ENCODE peak calls at places on chromosomes 5 and 9, in ten cellular contexts. K, B, Y, H, N, U, F, Z, C and I are unnamed samples.

GRCh38 chr9:135075234-135076142 is 12.0 kb upstream of the OLFM1 start:
- DNase-seq in K (no peak), B (peak), Y (peak), H (peak), N (no peak), U (peak), F (no peak), Z (peak), C (peak), I (peak)

GRCh38 chr9:96136992-96137665 is 164.8 kb downstream of the HSD17B3 start:
- DNase-seq in K (no peak), B (no peak), Y (peak), H (peak), N (no peak), U (peak), F (peak), Z (no peak), C (peak), I (peak)

GRCh38 chr5:145941677-145942130 is 5.3 kb downstream of the SH3RF2 start:
- DNase-seq in K (no peak), B (no peak), Y (no peak), H (no peak), N (no peak), U (no peak), F (no peak), Z (no peak), C (no peak), I (no peak)

GRCh38 chr9:35072461-35073275 is at the start of gene VCP:
- DNase-seq in K (peak), B (peak), Y (peak), H (peak), N (peak), U (peak), F (peak), Z (peak), C (peak), I (peak)

GRCh38 chr5:68303038-68303738 is 87.6 kb downstream of the PIK3R1 start:
- DNase-seq in K (no peak), B (peak), Y (no peak), H (no peak), N (no peak), U (no peak), F (peak), Z (no peak), C (no peak), I (no peak)

GRCh38 chr5:175624362-175624761 is 33.5 kb upstream of the HRH2 start:
- DNase-seq in K (no peak), B (no peak), Y (no peak), H (no peak), N (no peak), U (no peak), F (no peak), Z (no peak), C (no peak), I (no peak)

GRCh38 chr5:115349001-115349817 is 52.8 kb upstream of the CCDC112 start:
- DNase-seq in K (no peak), B (no peak), Y (no peak), H (peak), N (no peak), U (peak), F (no peak), Z (no peak), C (no peak), I (no peak)

GRCh38 chr5:35198096-35198495 is 32.2 kb downstream of the PRLR start:
- DNase-seq in K (no peak), B (peak), Y (peak), H (peak), N (no peak), U (peak), F (no peak), Z (no peak), C (no peak), I (peak)

GRCh38 chr9:112753725-112754124 is 3.2 kb downstream of the SNX30 start:
- DNase-seq in K (no peak), B (no peak), Y (no peak), H (no peak), N (no peak), U (no peak), F (no peak), Z (no peak), C (no peak), I (no peak)

GRCh38 chr5:146399446-146399845 is 47.7 kb upstream of the TCERG1 start:
- DNase-seq in K (peak), B (no peak), Y (no peak), H (no peak), N (no peak), U (no peak), F (no peak), Z (no peak), C (no peak), I (no peak)

GRCh38 chr9:35806101-35806500 is 6.0 kb downstream of the SPAG8 start:
- DNase-seq in K (no peak), B (no peak), Y (no peak), H (no peak), N (no peak), U (no peak), F (no peak), Z (no peak), C (no peak), I (no peak)

GRCh38 chr5:111453747-111454146 is 58.6 kb downstream of the STARD4 start:
- DNase-seq in K (no peak), B (peak), Y (no peak), H (no peak), N (no peak), U (no peak), F (no peak), Z (no peak), C (no peak), I (no peak)

GRCh38 chr9:69816775-69817174 is 3.8 kb upstream of the CFAP95 start:
- DNase-seq in K (no peak), B (no peak), Y (no peak), H (no peak), N (no peak), U (no peak), F (no peak), Z (no peak), C (no peak), I (no peak)

GRCh38 chr9:124179196-124180071 is 78.3 kb upstream of the NEK6 start:
- DNase-seq in K (no peak), B (no peak), Y (no peak), H (no peak), N (no peak), U (no peak), F (no peak), Z (no peak), C (no peak), I (peak)

GRCh38 chr5:6291961-6292360 is 86.4 kb downstream of the MED10 start:
- DNase-seq in K (no peak), B (no peak), Y (no peak), H (no peak), N (peak), U (no peak), F (no peak), Z (no peak), C (no peak), I (no peak)

GRCh38 chr9:132946624-132947295 is 2.3 kb upstream of the TSC1 start:
- DNase-seq in K (no peak), B (no peak), Y (no peak), H (no peak), N (no peak), U (no peak), F (no peak), Z (no peak), C (no peak), I (no peak)

GRCh38 chr9:27297050-27297449 is at the start of gene EQTN:
- DNase-seq in K (no peak), B (no peak), Y (no peak), H (no peak), N (no peak), U (no peak), F (no peak), Z (no peak), C (no peak), I (no peak)

GRCh38 chr9:83449166-83449565 is 89.0 kb downstream of the FRMD3 start:
- DNase-seq in K (no peak), B (peak), Y (no peak), H (no peak), N (no peak), U (no peak), F (no peak), Z (no peak), C (peak), I (no peak)

GRCh38 chr9:94805585-94805984 is 79.1 kb downstream of the AOPEP start:
- DNase-seq in K (peak), B (peak), Y (peak), H (no peak), N (no peak), U (peak), F (peak), Z (no peak), C (no peak), I (no peak)

GRCh38 chr5:32538031-32538547 is 47.3 kb upstream of the SUB1 start:
- DNase-seq in K (no peak), B (no peak), Y (no peak), H (peak), N (no peak), U (peak), F (peak), Z (no peak), C (no peak), I (no peak)

GRCh38 chr5:101326766-101327165 is 423.7 kb upstream of the ST8SIA4 start:
- DNase-seq in K (no peak), B (no peak), Y (no peak), H (no peak), N (no peak), U (no peak), F (no peak), Z (no peak), C (no peak), I (no peak)

GRCh38 chr5:79416499-79416898 is 97.4 kb downstream of the HOMER1 start:
- DNase-seq in K (peak), B (peak), Y (no peak), H (no peak), N (no peak), U (peak), F (peak), Z (no peak), C (peak), I (peak)

GRCh38 chr5:116419258-116419657 is 155.4 kb downstream of the SEMA6A start:
- DNase-seq in K (no peak), B (no peak), Y (no peak), H (no peak), N (no peak), U (no peak), F (no peak), Z (no peak), C (no peak), I (no peak)

GRCh38 chr9:115444941-115445340 is 327.0 kb upstream of the TNC start:
- DNase-seq in K (no peak), B (no peak), Y (no peak), H (no peak), N (no peak), U (no peak), F (no peak), Z (no peak), C (no peak), I (no peak)

GRCh38 chr5:15446552-15446951 is 53.4 kb upstream of the FBXL7 start:
- DNase-seq in K (no peak), B (no peak), Y (no peak), H (no peak), N (no peak), U (no peak), F (no peak), Z (no peak), C (no peak), I (no peak)

GRCh38 chr5:51832934-51833470 is 449.8 kb downstream of the ISL1 start:
- DNase-seq in K (no peak), B (no peak), Y (no peak), H (no peak), N (no peak), U (no peak), F (no peak), Z (no peak), C (no peak), I (no peak)

GRCh38 chr5:136016945-136017530 is 11.8 kb upstream of the TGFBI start:
- DNase-seq in K (no peak), B (no peak), Y (no peak), H (no peak), N (no peak), U (no peak), F (no peak), Z (no peak), C (peak), I (no peak)

GRCh38 chr9:98807070-98807810 is at the start of gene GALNT12:
- DNase-seq in K (no peak), B (peak), Y (no peak), H (peak), N (peak), U (peak), F (no peak), Z (peak), C (peak), I (peak)

GRCh38 chr5:123180178-123180577 is 91.1 kb downstream of the PRDM6 start:
- DNase-seq in K (no peak), B (no peak), Y (no peak), H (no peak), N (no peak), U (no peak), F (no peak), Z (no peak), C (peak), I (no peak)

GRCh38 chr5:14745188-14745563 is 80.7 kb downstream of the OTULIN start:
- DNase-seq in K (no peak), B (no peak), Y (no peak), H (no peak), N (no peak), U (no peak), F (no peak), Z (no peak), C (no peak), I (no peak)

GRCh38 chr9:4769321-4770080 is 23.2 kb upstream of the RCL1 start:
- DNase-seq in K (no peak), B (no peak), Y (no peak), H (no peak), N (peak), U (no peak), F (no peak), Z (peak), C (no peak), I (no peak)

GRCh38 chr9:114161518-114161917 is 6.2 kb downstream of the COL27A1 start:
- DNase-seq in K (no peak), B (no peak), Y (no peak), H (no peak), N (no peak), U (no peak), F (no peak), Z (no peak), C (no peak), I (no peak)

GRCh38 chr9:119216891-119217290 is 152.3 kb downstream of the BRINP1 start:
- DNase-seq in K (no peak), B (no peak), Y (peak), H (no peak), N (no peak), U (peak), F (no peak), Z (no peak), C (peak), I (no peak)

GRCh38 chr5:56190500-56190899 is 42.6 kb downstream of the ANKRD55 start:
- DNase-seq in K (no peak), B (no peak), Y (no peak), H (peak), N (no peak), U (peak), F (no peak), Z (no peak), C (peak), I (no peak)

GRCh38 chr5:121090822-121091221 is 626.7 kb downstream of the PRR16 start:
- DNase-seq in K (no peak), B (no peak), Y (no peak), H (no peak), N (no peak), U (no peak), F (no peak), Z (no peak), C (no peak), I (no peak)

GRCh38 chr5:97022898-97023297 is 87.0 kb downstream of the LNPEP start:
- DNase-seq in K (no peak), B (no peak), Y (no peak), H (no peak), N (no peak), U (no peak), F (no peak), Z (no peak), C (no peak), I (no peak)

GRCh38 chr5:57181151-57181550 is 7.3 kb downstream of the GPBP1 start:
- DNase-seq in K (no peak), B (no peak), Y (no peak), H (no peak), N (no peak), U (no peak), F (no peak), Z (no peak), C (no peak), I (no peak)

GRCh38 chr5:179375966-179376365 is 30.7 kb upstream of the ADAMTS2 start:
- DNase-seq in K (no peak), B (peak), Y (no peak), H (no peak), N (no peak), U (no peak), F (no peak), Z (no peak), C (peak), I (peak)

GRCh38 chr5:179378116-179378440 is 32.8 kb upstream of the ADAMTS2 start:
- DNase-seq in K (no peak), B (peak), Y (no peak), H (no peak), N (no peak), U (no peak), F (no peak), Z (no peak), C (peak), I (no peak)

GRCh38 chr5:179378441-179379271 is 33.4 kb upstream of the ADAMTS2 start:
- DNase-seq in K (no peak), B (peak), Y (no peak), H (no peak), N (no peak), U (no peak), F (no peak), Z (no peak), C (peak), I (no peak)

GRCh38 chr5:179376701-179377420 is 31.6 kb upstream of the ADAMTS2 start:
- DNase-seq in K (no peak), B (peak), Y (no peak), H (peak), N (no peak), U (no peak), F (no peak), Z (no peak), C (peak), I (peak)

GRCh38 chr5:179377421-179378115 is 32.3 kb upstream of the ADAMTS2 start:
- DNase-seq in K (no peak), B (peak), Y (no peak), H (peak), N (no peak), U (no peak), F (no peak), Z (no peak), C (peak), I (peak)
- H3K4me3 ChIP-seq in K (no peak), B (no peak), Y (no peak), H (no peak), N (no peak), U (no peak), F (no peak), Z (no peak), C (no peak), I (no peak)

GRCh38 chr9:109319631-109320233 is 1.1 kb downstream of the EPB41L4B start:
- DNase-seq in K (no peak), B (peak), Y (no peak), H (peak), N (no peak), U (peak), F (no peak), Z (peak), C (no peak), I (peak)

GRCh38 chr9:109321727-109322126 is 868 bp upstream of the EPB41L4B start:
- DNase-seq in K (no peak), B (no peak), Y (no peak), H (no peak), N (no peak), U (no peak), F (no peak), Z (no peak), C (no peak), I (no peak)

GRCh38 chr9:109320338-109320733 is 523 bp downstream of the EPB41L4B start:
- DNase-seq in K (no peak), B (peak), Y (no peak), H (no peak), N (peak), U (peak), F (no peak), Z (no peak), C (no peak), I (no peak)

GRCh38 chr9:109319072-109319630 is 1.7 kb downstream of the EPB41L4B start:
- DNase-seq in K (no peak), B (peak), Y (no peak), H (peak), N (no peak), U (peak), F (no peak), Z (peak), C (no peak), I (peak)

GRCh38 chr9:109320734-109321448 is at the start of gene EPB41L4B:
- DNase-seq in K (peak), B (peak), Y (peak), H (peak), N (peak), U (peak), F (peak), Z (peak), C (peak), I (peak)
- TF ChIP-seq POLR2AphosphoS5 in K (no peak), B (no peak), Y (peak), H (no peak), N (no peak), U (peak), F (no peak), Z (no peak), C (no peak), I (no peak)

GRCh38 chr5:177982956-177983355 is 13.1 kb downstream of the PROP1 start:
- DNase-seq in K (no peak), B (no peak), Y (no peak), H (no peak), N (no peak), U (no peak), F (no peak), Z (no peak), C (no peak), I (no peak)

GRCh38 chr5:177987326-177987725 is 8.7 kb downstream of the PROP1 start:
- DNase-seq in K (no peak), B (no peak), Y (no peak), H (no peak), N (no peak), U (no peak), F (no peak), Z (no peak), C (no peak), I (no peak)

GRCh38 chr5:177983763-177984564 is 12.1 kb downstream of the PROP1 start:
- DNase-seq in K (no peak), B (no peak), Y (no peak), H (no peak), N (no peak), U (no peak), F (no peak), Z (no peak), C (no peak), I (no peak)

GRCh38 chr5:177984565-177985166 is 11.4 kb downstream of the PROP1 start:
- DNase-seq in K (no peak), B (no peak), Y (no peak), H (no peak), N (no peak), U (no peak), F (no peak), Z (no peak), C (no peak), I (no peak)

GRCh38 chr5:177985430-177986040 is 10.5 kb downstream of the PROP1 start:
- DNase-seq in K (no peak), B (no peak), Y (no peak), H (no peak), N (no peak), U (no peak), F (no peak), Z (no peak), C (no peak), I (no peak)
- H3K4me3 ChIP-seq in K (no peak), B (no peak), Y (no peak), H (no peak), N (no peak), U (no peak), F (no peak), Z (peak), C (no peak), I (no peak)

GRCh38 chr5:141948812-141949211 is 9.2 kb downstream of the PCDH12 start:
- DNase-seq in K (no peak), B (no peak), Y (no peak), H (no peak), N (no peak), U (no peak), F (no peak), Z (no peak), C (no peak), I (no peak)

GRCh38 chr5:141944086-141944485 is 13.9 kb downstream of the PCDH12 start:
- DNase-seq in K (no peak), B (no peak), Y (no peak), H (no peak), N (no peak), U (no peak), F (no peak), Z (no peak), C (no peak), I (no peak)

GRCh38 chr5:141947366-141947765 is 10.6 kb downstream of the PCDH12 start:
- DNase-seq in K (no peak), B (no peak), Y (no peak), H (no peak), N (no peak), U (no peak), F (no peak), Z (no peak), C (no peak), I (no peak)

GRCh38 chr5:141942185-141942857 is 15.7 kb downstream of the PCDH12 start:
- DNase-seq in K (no peak), B (no peak), Y (no peak), H (no peak), N (no peak), U (no peak), F (no peak), Z (no peak), C (no peak), I (no peak)

GRCh38 chr5:141945511-141946024 is 12.4 kb downstream of the PCDH12 start:
- DNase-seq in K (no peak), B (peak), Y (no peak), H (no peak), N (no peak), U (no peak), F (no peak), Z (peak), C (peak), I (peak)
- TF ChIP-seq POLR2AphosphoS5 in K (no peak), B (no peak), Y (no peak), H (no peak), N (no peak), U (no peak), F (no peak), Z (no peak), C (no peak), I (peak)